ENCODE peak calls at places on chromosome 21, in six cellular contexts. One of them, this sample, is unnamed.

GRCh38 chr21:37128069-37128468 is 55.0 kb downstream of the TTC3 start:
- DNase-seq in NCI-H774: no peak
- DNase-seq in effector memory CD8-positive, alpha-beta T cell: no peak
- DNase-seq in fibroblast of the aortic adventitia: no peak
- DNase-seq in activated CD4-positive, CD25-positive, alpha-beta regulatory T cell treated with anti-CD3 and anti-CD28 coated beads, Interleukin-2, amount 50 U/mL, for 72 hours: no peak
- DNase-seq in fibroblast of lung: no peak
- DNase-seq in this sample: no peak

GRCh38 chr21:28963831-28964230 is 28.8 kb downstream of the LTN1 start:
- DNase-seq in activated CD4-positive, CD25-positive, alpha-beta regulatory T cell treated with anti-CD3 and anti-CD28 coated beads, Interleukin-2, amount 50 U/mL, for 72 hours: no peak
- DNase-seq in fibroblast of lung: no peak
- DNase-seq in NCI-H774: no peak
- DNase-seq in effector memory CD8-positive, alpha-beta T cell: no peak
- DNase-seq in fibroblast of the aortic adventitia: no peak
- DNase-seq in this sample: no peak

GRCh38 chr21:17550671-17551308 is 37.9 kb downstream of the CXADR start:
- DNase-seq in effector memory CD8-positive, alpha-beta T cell: no peak
- DNase-seq in fibroblast of lung: peak; percentile 13
- DNase-seq in fibroblast of the aortic adventitia: peak; percentile 10
- DNase-seq in activated CD4-positive, CD25-positive, alpha-beta regulatory T cell treated with anti-CD3 and anti-CD28 coated beads, Interleukin-2, amount 50 U/mL, for 72 hours: no peak
- DNase-seq in NCI-H774: no peak
- DNase-seq in this sample: no peak

GRCh38 chr21:36788116-36788515 is 89.2 kb downstream of the SIM2 start:
- DNase-seq in effector memory CD8-positive, alpha-beta T cell: no peak
- DNase-seq in fibroblast of the aortic adventitia: no peak
- DNase-seq in NCI-H774: no peak
- DNase-seq in activated CD4-positive, CD25-positive, alpha-beta regulatory T cell treated with anti-CD3 and anti-CD28 coated beads, Interleukin-2, amount 50 U/mL, for 72 hours: no peak
- DNase-seq in fibroblast of lung: no peak
- DNase-seq in this sample: no peak

GRCh38 chr21:36437745-36438128 is 42.2 kb downstream of the CLDN14 start:
- DNase-seq in NCI-H774: no peak
- DNase-seq in effector memory CD8-positive, alpha-beta T cell: no peak
- DNase-seq in fibroblast of lung: peak; percentile 57
- DNase-seq in activated CD4-positive, CD25-positive, alpha-beta regulatory T cell treated with anti-CD3 and anti-CD28 coated beads, Interleukin-2, amount 50 U/mL, for 72 hours: no peak
- DNase-seq in fibroblast of the aortic adventitia: peak; percentile 99
- DNase-seq in this sample: no peak

GRCh38 chr21:15289896-15290841 is 225.4 kb upstream of the NRIP1 start:
- DNase-seq in effector memory CD8-positive, alpha-beta T cell: no peak
- DNase-seq in activated CD4-positive, CD25-positive, alpha-beta regulatory T cell treated with anti-CD3 and anti-CD28 coated beads, Interleukin-2, amount 50 U/mL, for 72 hours: no peak
- DNase-seq in fibroblast of the aortic adventitia: no peak
- DNase-seq in NCI-H774: peak; percentile 87
- DNase-seq in fibroblast of lung: peak; percentile 49
- DNase-seq in this sample: no peak

GRCh38 chr21:37452222-37452621 is 85.6 kb downstream of the DYRK1A start:
- DNase-seq in fibroblast of lung: peak; percentile 83
- DNase-seq in fibroblast of the aortic adventitia: peak; percentile 93
- DNase-seq in NCI-H774: no peak
- DNase-seq in activated CD4-positive, CD25-positive, alpha-beta regulatory T cell treated with anti-CD3 and anti-CD28 coated beads, Interleukin-2, amount 50 U/mL, for 72 hours: no peak
- DNase-seq in effector memory CD8-positive, alpha-beta T cell: no peak
- DNase-seq in this sample: no peak

GRCh38 chr21:26846036-26846931 is 1.1 kb upstream of the ADAMTS1 start:
- DNase-seq in effector memory CD8-positive, alpha-beta T cell: no peak
- DNase-seq in fibroblast of lung: peak; percentile 86
- DNase-seq in NCI-H774: no peak
- DNase-seq in activated CD4-positive, CD25-positive, alpha-beta regulatory T cell treated with anti-CD3 and anti-CD28 coated beads, Interleukin-2, amount 50 U/mL, for 72 hours: no peak
- DNase-seq in fibroblast of the aortic adventitia: peak; percentile 85
- DNase-seq in this sample: no peak

GRCh38 chr21:45998871-45999580 is 17.5 kb downstream of the COL6A1 start:
- DNase-seq in fibroblast of lung: no peak
- DNase-seq in NCI-H774: no peak
- DNase-seq in fibroblast of the aortic adventitia: no peak
- DNase-seq in effector memory CD8-positive, alpha-beta T cell: no peak
- DNase-seq in activated CD4-positive, CD25-positive, alpha-beta regulatory T cell treated with anti-CD3 and anti-CD28 coated beads, Interleukin-2, amount 50 U/mL, for 72 hours: no peak
- DNase-seq in this sample: no peak

GRCh38 chr21:43318841-43319781 is 107.8 kb downstream of the SIK1 start:
- DNase-seq in NCI-H774: no peak
- DNase-seq in fibroblast of lung: peak; percentile 59
- DNase-seq in activated CD4-positive, CD25-positive, alpha-beta regulatory T cell treated with anti-CD3 and anti-CD28 coated beads, Interleukin-2, amount 50 U/mL, for 72 hours: no peak
- DNase-seq in fibroblast of the aortic adventitia: no peak
- DNase-seq in effector memory CD8-positive, alpha-beta T cell: no peak
- DNase-seq in this sample: no peak

GRCh38 chr21:20329636-20330035 is 668.6 kb upstream of the NCAM2 start:
- DNase-seq in NCI-H774: peak; percentile 17
- DNase-seq in fibroblast of the aortic adventitia: no peak
- DNase-seq in fibroblast of lung: no peak
- DNase-seq in activated CD4-positive, CD25-positive, alpha-beta regulatory T cell treated with anti-CD3 and anti-CD28 coated beads, Interleukin-2, amount 50 U/mL, for 72 hours: no peak
- DNase-seq in effector memory CD8-positive, alpha-beta T cell: no peak
- DNase-seq in this sample: no peak